ENCODE peak calls at places on chromosome 9, in seven cellular contexts. P, C, G, V, U, T and W are unnamed samples.

GRCh38 chr9:129252937-129253819 is 75.1 kb upstream of the IER5L start:
- DNase-seq in P (no peak), U (no peak), T (no peak), G (peak; percentile 45), C (peak; percentile 81), V (no peak), W (no peak)

GRCh38 chr9:1007312-1007711 is 30.9 kb downstream of the DMRT3 start:
- DNase-seq in P (no peak), T (no peak), V (no peak), C (no peak), U (no peak), G (no peak), W (no peak)

GRCh38 chr9:93562157-93562556 is 14.2 kb upstream of the PHF2 start:
- DNase-seq in C (no peak), G (no peak), U (no peak), T (no peak), V (no peak), P (no peak), W (no peak)

GRCh38 chr9:116565986-116566385 is 121.1 kb upstream of the TRIM32 start:
- DNase-seq in G (no peak), U (peak; percentile 46), P (no peak), T (no peak), V (no peak), C (no peak), W (no peak)

GRCh38 chr9:121075251-121076036 is 689 bp downstream of the CNTRL start:
- DNase-seq in T (peak; percentile 12), U (peak; percentile 31), G (no peak), P (no peak), C (no peak), V (no peak), W (no peak)

GRCh38 chr9:121483049-121483448 is 16.6 kb downstream of the GGTA1 start:
- DNase-seq in V (no peak), T (no peak), C (no peak), P (no peak), G (no peak), U (no peak), W (no peak)

GRCh38 chr9:84170521-84171141 is 169.9 kb downstream of the SLC28A3 start:
- DNase-seq in V (peak; percentile 81), C (peak; percentile 87), G (peak; percentile 76), T (peak; percentile 98), P (no peak), U (peak; percentile 93), W (peak; percentile 96)

GRCh38 chr9:112380102-112380581 is at the start of gene HSDL2:
- DNase-seq in C (no peak), U (peak; percentile 48), T (peak; percentile 57), V (no peak), G (no peak), P (peak; percentile 13), W (peak; percentile 92)

GRCh38 chr9:29830815-29831214 is 2257.5 kb upstream of the C9orf72 start:
- DNase-seq in P (no peak), U (no peak), T (no peak), C (no peak), V (peak; percentile 24), G (no peak), W (no peak)

GRCh38 chr9:94611638-94612068 is 18.0 kb upstream of the FBP2 start:
- DNase-seq in V (no peak), C (no peak), T (no peak), U (no peak), G (no peak), P (no peak), W (no peak)

GRCh38 chr9:5552301-5552700 is 42.0 kb downstream of the PDCD1LG2 start:
- DNase-seq in G (no peak), V (no peak), T (no peak), C (no peak), U (no peak), P (no peak), W (no peak)

GRCh38 chr9:110936719-110937452 is 101.4 kb downstream of the LPAR1 start:
- DNase-seq in V (no peak), P (no peak), C (no peak), G (no peak), U (peak; percentile 80), T (peak; percentile 79), W (no peak)

GRCh38 chr9:12875216-12875615 is 100.4 kb downstream of the LURAP1L start:
- DNase-seq in T (no peak), C (no peak), P (no peak), U (peak; percentile 51), G (no peak), V (no peak), W (no peak)

GRCh38 chr9:32117291-32117690 is 267.2 kb upstream of the ACO1 start:
- DNase-seq in T (no peak), V (no peak), P (no peak), C (no peak), G (no peak), U (no peak), W (no peak)

GRCh38 chr9:31089822-31090221 is 1294.6 kb upstream of the ACO1 start:
- DNase-seq in P (no peak), C (no peak), V (no peak), G (no peak), T (peak; percentile 39), U (no peak), W (no peak)

GRCh38 chr9:34454571-34455065 is 3.8 kb downstream of the FAM219A start:
- DNase-seq in G (no peak), T (peak; percentile 71), U (peak; percentile 50), C (no peak), P (no peak), V (peak; percentile 39), W (no peak)

GRCh38 chr9:34451135-34451534 is 7.2 kb downstream of the FAM219A start:
- DNase-seq in T (no peak), C (no peak), U (peak; percentile 21), V (no peak), G (no peak), P (no peak), W (no peak)

GRCh38 chr9:34450644-34451043 is 7.7 kb downstream of the FAM219A start:
- DNase-seq in P (no peak), T (no peak), U (no peak), G (no peak), C (no peak), V (no peak), W (no peak)

GRCh38 chr9:34451545-34451944 is 6.8 kb downstream of the FAM219A start:
- DNase-seq in P (no peak), U (no peak), G (no peak), T (peak; percentile 2), V (no peak), C (no peak), W (no peak)

GRCh38 chr9:34452568-34452967 is 5.8 kb downstream of the FAM219A start:
- DNase-seq in V (no peak), C (no peak), U (no peak), G (no peak), T (no peak), P (no peak), W (no peak)
- H3K4me3 ChIP-seq in V (no peak overlapping the region), C (no peak overlapping the region), U (no peak overlapping the region), G (no peak overlapping the region), T (no peak overlapping the region), P (no peak overlapping the region), W (no peak overlapping the region)

GRCh38 chr9:71685394-71685793 is 82.9 kb downstream of the CEMIP2 start:
- DNase-seq in P (peak; percentile 27), U (no peak), V (no peak), C (no peak), T (no peak), G (no peak), W (no peak)
- H3K4me3 ChIP-seq in P (no peak overlapping the region), U (no peak overlapping the region), V (no peak overlapping the region), C (no peak overlapping the region), T (no peak overlapping the region), G (no peak overlapping the region), W (no peak overlapping the region)

GRCh38 chr9:136538599-136539426 is 7.0 kb downstream of the NOTCH1 start:
- DNase-seq in G (peak; percentile 82), C (no peak), V (no peak), T (no peak), P (peak; percentile 55), U (no peak), W (no peak)
- H3K4me3 ChIP-seq in G (no peak overlapping the region), C (peak overlapping the region; percentile 48), V (no peak overlapping the region), T (no peak overlapping the region), P (peak overlapping the region; percentile 78), U (no peak overlapping the region), W (peak overlapping the region; percentile 10)

DNA sequence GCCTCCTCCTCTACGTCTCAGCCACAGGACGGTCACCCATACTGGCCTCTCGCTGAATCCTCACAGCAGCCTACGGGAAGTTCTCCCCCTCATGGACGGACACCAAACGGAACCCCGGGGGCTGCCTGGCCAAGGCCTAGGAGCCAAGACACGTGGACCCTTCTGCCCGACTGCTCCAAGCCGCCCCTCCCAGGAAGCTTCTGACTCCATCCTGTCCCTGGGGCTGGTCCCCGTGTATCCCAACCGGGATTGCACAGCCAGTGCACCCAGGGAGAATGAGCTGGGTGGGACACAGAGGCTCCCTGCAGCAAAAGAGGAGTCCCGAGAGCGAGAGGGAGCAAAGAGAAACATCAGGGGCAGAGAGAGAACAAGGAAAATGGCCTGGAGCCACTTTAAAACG is 3.2 kb downstream of the FAM78A start:
- DNase-seq in C (no peak), U (no peak), G (peak; percentile 62), V (no peak), P (no peak), T (no peak), W (no peak)
- H3K4me3 ChIP-seq in C (peak overlapping the region; percentile 86), U (no peak overlapping the region), G (no peak overlapping the region), V (no peak overlapping the region), P (peak overlapping the region; percentile 82), T (no peak overlapping the region), W (peak overlapping the region; percentile 72)

GRCh38 chr9:91949946-91950664 is at the start of gene ROR2:
- DNase-seq in P (peak; percentile 36), C (no peak), V (peak; percentile 37), U (peak; percentile 38), G (peak; percentile 67), T (peak; percentile 70), W (no peak)

GRCh38 chr9:91948061-91948422 is 2.0 kb downstream of the ROR2 start:
- DNase-seq in P (no peak), V (no peak), G (no peak), U (peak; percentile 54), C (no peak), T (peak; percentile 70), W (no peak)

GRCh38 chr9:91949293-91949945 is 609 bp downstream of the ROR2 start:
- DNase-seq in G (no peak), T (no peak), V (no peak), C (no peak), U (no peak), P (no peak), W (no peak)

GRCh38 chr9:91946825-91947224 is 3.2 kb downstream of the ROR2 start:
- DNase-seq in C (no peak), P (no peak), T (peak; percentile 47), G (no peak), V (no peak), U (peak; percentile 28), W (no peak)

GRCh38 chr9:91948423-91949292 is 1.4 kb downstream of the ROR2 start:
- DNase-seq in G (peak; percentile 64), U (peak; percentile 45), T (peak; percentile 50), C (no peak), V (peak; percentile 65), P (no peak), W (no peak)
- H3K4me3 ChIP-seq in G (peak overlapping the region; percentile 19), U (peak overlapping the region; percentile 78), T (peak overlapping the region; percentile 63), C (peak overlapping the region; percentile 65), V (peak overlapping the region; percentile 84), P (no peak overlapping the region), W (peak overlapping the region; percentile 73)

DNA sequence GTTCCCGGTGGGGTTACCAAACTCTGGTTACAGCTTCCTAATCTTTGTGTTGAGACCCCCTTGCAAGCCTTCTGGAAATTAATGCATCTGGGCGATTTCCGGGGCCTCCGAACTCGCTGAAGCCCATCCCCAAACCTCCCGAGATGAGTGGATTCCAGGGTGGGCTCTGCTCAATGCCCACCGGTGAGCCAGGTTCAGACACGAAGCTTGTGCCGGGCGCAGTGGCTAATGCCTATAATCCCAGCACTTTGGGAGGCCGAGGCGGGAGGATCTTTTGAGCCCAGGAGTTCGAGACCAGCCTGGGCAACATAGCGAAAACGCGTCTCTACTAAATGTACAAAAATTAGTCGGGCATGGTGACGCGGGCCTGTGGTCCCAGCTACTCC is 371 bp upstream of the HACD4 start:
- DNase-seq in V (no peak), U (no peak), G (no peak), C (no peak), P (no peak), T (no peak), W (no peak)
- H3K4me3 ChIP-seq in V (no peak overlapping the region), U (peak overlapping the region; percentile 63), G (no peak overlapping the region), C (peak overlapping the region; percentile 74), P (peak overlapping the region; percentile 78), T (peak overlapping the region; percentile 63), W (peak overlapping the region; percentile 78)